ENCODE peak calls at places on chromosomes 2 and 18, in five cellular contexts. A, G, R, D and O are unnamed samples.

GRCh38 chr2:144541411-144541810 is 21.5 kb upstream of the ZEB2 start:
- DNase-seq in D (peak), A (no peak), R (peak), G (no peak), O (no peak)

GRCh38 chr18:59610546-59611140 is 86.6 kb downstream of the CCBE1 start:
- DNase-seq in R (no peak), G (no peak), D (no peak), A (no peak), O (no peak)

GRCh38 chr2:119859528-119859927 is 99.8 kb downstream of the PTPN4 start:
- DNase-seq in A (no peak), R (no peak), G (no peak), D (no peak), O (no peak)

GRCh38 chr2:63792523-63792922 is 49.2 kb upstream of the UGP2 start:
- DNase-seq in A (no peak), G (no peak), D (peak), R (peak), O (no peak)

GRCh38 chr2:172427256-172427989 is at the start of gene ITGA6:
- DNase-seq in R (peak), G (peak), D (peak), A (peak), O (peak)

GRCh38 chr2:107712857-107713256 is 113.8 kb upstream of the RGPD4 start:
- DNase-seq in G (no peak), A (no peak), R (no peak), D (no peak), O (no peak)

GRCh38 chr2:160381425-160381951 is 112.1 kb downstream of the RBMS1 start:
- DNase-seq in G (no peak), R (peak), A (no peak), D (no peak), O (no peak)

GRCh38 chr2:25421746-25422431 is 80.2 kb upstream of the DNMT3A start:
- DNase-seq in R (no peak), D (no peak), A (no peak), G (no peak), O (no peak)

GRCh38 chr2:10934308-10934978 is 22.7 kb downstream of the KCNF1 start:
- DNase-seq in R (no peak), A (no peak), G (no peak), D (no peak), O (no peak)

GRCh38 chr2:108911807-108912628 is 77.0 kb downstream of the EDAR start:
- DNase-seq in G (no peak), A (peak), R (no peak), D (peak), O (no peak)

GRCh38 chr2:141529674-141530073 is 601.1 kb downstream of the LRP1B start:
- DNase-seq in R (peak), A (no peak), G (no peak), D (no peak), O (no peak)

GRCh38 chr2:108348816-108349570 is 28.8 kb upstream of the SULT1C4 start:
- DNase-seq in A (no peak), D (no peak), G (no peak), R (no peak), O (no peak)

GRCh38 chr2:107585851-107586250 is 240.8 kb upstream of the RGPD4 start:
- DNase-seq in D (peak), A (no peak), R (no peak), G (no peak), O (no peak)

GRCh38 chr2:26652361-26653041 is 11.3 kb upstream of the CIB4 start:
- DNase-seq in A (no peak), G (no peak), D (no peak), R (peak), O (no peak)

GRCh38 chr2:11128258-11128951 is 26.9 kb upstream of the SLC66A3 start:
- DNase-seq in A (no peak), D (peak), G (no peak), R (peak), O (no peak)

GRCh38 chr2:189175869-189176431 is 3.6 kb downstream of the COL5A2 start:
- DNase-seq in D (no peak), A (no peak), R (peak), G (no peak), O (no peak)

GRCh38 chr2:3169106-3169870 is 208.3 kb downstream of the EIPR1 start:
- DNase-seq in A (peak), D (peak), G (no peak), R (peak), O (no peak)

GRCh38 chr2:45839388-45840251 is 188.1 kb downstream of the PRKCE start:
- DNase-seq in A (no peak), G (no peak), R (peak), D (no peak), O (no peak)

GRCh38 chr2:106982350-106982749 is 96.4 kb upstream of the ST6GAL2 start:
- DNase-seq in D (no peak), R (peak), A (no peak), G (no peak), O (no peak)

GRCh38 chr2:163419000-163419575 is 316.7 kb downstream of the FIGN start:
- DNase-seq in D (no peak), A (no peak), G (no peak), R (no peak), O (no peak)

GRCh38 chr2:45210466-45211195 is 201.4 kb upstream of the SIX2 start:
- DNase-seq in G (no peak), R (peak), D (peak), A (no peak), O (no peak)

GRCh38 chr2:236337465-236338325 is 73.5 kb upstream of the ASB18 start:
- DNase-seq in D (no peak), G (no peak), R (no peak), A (no peak), O (no peak)

GRCh38 chr2:37083873-37084792 is at the start of the genes GPATCH11 and HEATR5B:
- DNase-seq in G (peak), R (peak), D (peak), A (peak), O (peak)

GRCh38 chr2:216519154-216519762 is 20.6 kb downstream of the RPL37A start:
- DNase-seq in A (peak), D (peak), G (peak), R (peak), O (peak)

GRCh38 chr2:235286624-235287368 is 207.0 kb upstream of the AGAP1 start:
- DNase-seq in D (no peak), R (no peak), G (no peak), A (no peak), O (no peak)

GRCh38 chr2:166803314-166803986 is 84.8 kb upstream of the XIRP2 start:
- DNase-seq in D (no peak), A (no peak), R (peak), G (no peak), O (no peak)

GRCh38 chr18:79852561-79853302 is 55.0 kb downstream of the KCNG2 start:
- DNase-seq in G (no peak), D (no peak), A (peak), R (no peak), O (no peak)

GRCh38 chr2:195756218-195756941 is 99.4 kb downstream of the SLC39A10 start:
- DNase-seq in A (no peak), G (peak), D (peak), R (no peak), O (no peak)

GRCh38 chr2:3491716-3492474 is 27.4 kb downstream of the ADI1 start:
- DNase-seq in A (peak), R (no peak), G (no peak), D (no peak), O (no peak)

GRCh38 chr18:32048507-32049091 is 30.0 kb downstream of the RNF125 start:
- DNase-seq in A (peak), G (no peak), D (peak), R (peak), O (no peak)

GRCh38 chr18:55748227-55748738 is 160.3 kb upstream of the TCF4 start:
- DNase-seq in D (no peak), G (no peak), R (no peak), A (no peak), O (no peak)

GRCh38 chr2:158202151-158202778 is 100.6 kb downstream of the UPP2 start:
- DNase-seq in G (no peak), A (no peak), R (peak), D (peak), O (no peak)

GRCh38 chr18:50687491-50687890 is 127.6 kb downstream of the MAPK4 start:
- DNase-seq in R (no peak), G (no peak), D (no peak), A (no peak), O (no peak)

GRCh38 chr2:655626-656025 is 21.6 kb downstream of the TMEM18 start:
- DNase-seq in D (no peak), R (peak), A (no peak), G (no peak), O (no peak)

GRCh38 chr18:56639094-56639361 is 636 bp upstream of the TXNL1 start:
- DNase-seq in A (peak), R (no peak), G (no peak), D (peak), O (no peak)

GRCh38 chr2:19733951-19734425 is 167.8 kb downstream of the TTC32 start:
- DNase-seq in G (no peak), R (peak), D (no peak), A (no peak), O (no peak)

GRCh38 chr2:102446936-102447335 is 24.0 kb downstream of the IL18RAP start:
- DNase-seq in R (no peak), D (no peak), G (no peak), A (no peak), O (no peak)

DNA sequence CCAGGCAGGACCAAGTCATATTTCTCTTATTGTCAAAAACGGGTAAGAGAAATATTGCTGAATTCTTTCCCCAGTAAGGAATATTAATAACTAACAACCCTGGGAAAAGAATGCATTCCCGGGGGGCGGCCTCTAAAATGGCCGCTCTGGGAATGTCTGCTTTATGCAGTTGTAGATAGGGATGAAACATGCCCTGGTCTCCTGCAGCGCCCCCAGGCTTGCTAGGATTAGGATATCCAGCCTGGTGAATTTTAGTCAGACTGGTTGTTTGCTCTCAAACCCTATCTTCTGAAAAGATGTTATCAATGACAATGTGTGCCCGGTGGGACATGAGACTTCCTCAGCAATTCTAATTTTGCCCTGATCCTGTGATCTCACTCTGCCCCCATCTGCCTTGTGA is 448.1 kb downstream of the PTH2R start:
- DNase-seq in D (no peak), G (no peak), A (no peak), R (no peak), O (no peak)
- H3K4me3 ChIP-seq in D (no peak), G (no peak), A (no peak), R (no peak), O (no peak)

GRCh38 chr2:200155652-200156051 is 150.8 kb upstream of the SPATS2L start:
- DNase-seq in R (no peak), A (no peak), D (no peak), G (no peak), O (no peak)

GRCh38 chr2:200158586-200159365 is 147.7 kb upstream of the SPATS2L start:
- DNase-seq in R (no peak), G (no peak), A (no peak), D (no peak), O (no peak)

GRCh38 chr2:200159366-200159720 is 147.2 kb upstream of the SPATS2L start:
- DNase-seq in A (no peak), D (peak), R (no peak), G (no peak), O (no peak)

GRCh38 chr2:200159829-200160781 is 146.4 kb upstream of the SPATS2L start:
- DNase-seq in A (no peak), R (peak), D (peak), G (no peak), O (no peak)

GRCh38 chr2:200156140-200156858 is 150.2 kb upstream of the SPATS2L start:
- DNase-seq in R (peak), D (peak), G (no peak), A (no peak), O (no peak)
- H3K4me3 ChIP-seq in R (peak), D (peak), G (no peak), A (no peak), O (no peak)

GRCh38 chr18:8174758-8175157 is 434.5 kb upstream of the RAB12 start:
- DNase-seq in A (no peak), D (no peak), R (no peak), G (no peak), O (no peak)
- H3K4me3 ChIP-seq in A (no peak), D (no peak), R (no peak), G (no peak), O (no peak)

DNA sequence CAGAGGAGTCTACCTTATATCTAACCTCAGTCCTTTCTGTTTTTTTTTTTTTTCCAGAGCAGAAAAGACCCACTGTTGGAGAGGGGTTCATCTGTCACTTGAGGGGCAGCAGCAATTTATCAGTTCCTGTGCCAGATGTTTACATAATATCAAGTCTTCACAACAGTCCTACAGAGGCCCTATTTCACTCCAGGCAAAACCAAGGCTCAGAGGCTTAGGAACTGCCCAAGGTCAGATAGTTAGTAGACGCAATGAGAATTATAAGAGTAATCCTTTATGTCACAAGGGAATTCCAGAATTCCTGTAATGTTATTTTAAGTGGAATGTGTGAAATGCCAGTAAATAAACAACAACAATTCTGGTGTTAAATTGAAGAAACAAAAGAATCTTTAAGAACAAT is 696.1 kb downstream of the NRXN1 start:
- DNase-seq in G (no peak), A (no peak), R (no peak), D (no peak), O (no peak)
- H3K4me3 ChIP-seq in G (no peak), A (no peak), R (no peak), D (no peak), O (no peak)

DNA sequence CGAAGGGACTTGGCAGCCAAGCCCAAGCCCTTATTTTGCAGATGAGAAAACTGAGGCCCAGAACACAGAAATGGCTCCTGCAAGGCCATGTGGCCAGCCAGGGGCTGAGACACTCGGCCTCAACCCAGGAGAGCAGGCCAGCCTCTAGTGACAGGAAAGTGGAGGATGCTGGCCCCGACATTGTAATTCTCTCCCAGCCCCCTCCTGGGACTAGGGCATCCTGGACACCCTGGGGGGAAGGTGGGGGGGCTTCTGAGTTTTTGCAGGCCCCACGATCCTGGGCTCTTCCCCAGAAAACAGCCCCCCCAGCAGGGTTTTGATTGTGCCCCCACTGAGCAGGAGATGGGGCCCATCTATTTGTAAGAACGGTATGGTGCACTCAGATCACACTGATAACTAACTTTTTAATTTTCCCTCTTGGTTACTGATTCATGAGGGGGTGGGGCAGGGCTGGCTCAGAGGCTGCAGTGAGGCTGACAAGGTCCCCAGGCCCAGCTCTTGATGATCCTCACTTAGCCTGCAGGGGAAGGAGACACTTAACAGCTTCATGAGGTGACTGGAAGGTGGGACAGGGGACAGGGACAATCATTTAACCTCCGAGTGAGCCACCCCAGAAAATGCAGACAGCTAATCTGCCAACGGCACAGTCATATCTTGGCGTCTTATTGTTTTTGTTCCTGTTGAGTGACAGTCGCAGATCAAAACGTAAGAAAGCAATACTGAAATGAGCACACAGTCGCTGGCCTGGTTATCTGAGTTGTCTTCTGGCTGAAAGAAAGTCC is 18.9 kb downstream of the SMAD7 start:
- DNase-seq in G (no peak), R (no peak), A (no peak), D (no peak), O (no peak)
- H3K4me3 ChIP-seq in G (no peak), R (no peak), A (no peak), D (no peak), O (no peak)